ENCODE peak calls at places on chromosome 22, in six cellular contexts. One of them, this sample, is unnamed. For H3K27me3, the result is how much of the 10 kb centered on the place peaks cover.

GRCh38 chr22:22692707-22693530 is 48.5 kb downstream of the GGTLC2 start:
- DNase-seq in ascending aorta: peak
- DNase-seq in vagina: no peak
- DNase-seq in AG04450: no peak
- DNase-seq in spleen: peak
- DNase-seq in right lobe of liver: peak
- DNase-seq in this sample: peak

GRCh38 chr22:27850000-27850465 is 48.5 kb upstream of the MN1 start:
- DNase-seq in ascending aorta: no peak
- DNase-seq in vagina: peak
- DNase-seq in AG04450: no peak
- DNase-seq in spleen: no peak
- DNase-seq in right lobe of liver: peak
- DNase-seq in this sample: no peak

GRCh38 chr22:20243545-20244249 is 24.4 kb downstream of the RTN4R start:
- DNase-seq in ascending aorta: peak
- DNase-seq in vagina: no peak
- DNase-seq in AG04450: peak
- DNase-seq in spleen: peak
- DNase-seq in right lobe of liver: peak
- DNase-seq in this sample: peak

GRCh38 chr22:43782448-43782847 is 29.7 kb downstream of the EFCAB6 start:
- DNase-seq in ascending aorta: no peak
- DNase-seq in vagina: no peak
- DNase-seq in AG04450: no peak
- DNase-seq in spleen: no peak
- DNase-seq in right lobe of liver: no peak
- DNase-seq in this sample: no peak

GRCh38 chr22:49992921-49993648 is 19.5 kb downstream of the IL17REL start:
- DNase-seq in ascending aorta: peak
- DNase-seq in vagina: peak
- DNase-seq in AG04450: no peak
- DNase-seq in spleen: peak
- DNase-seq in right lobe of liver: peak
- DNase-seq in this sample: no peak

GRCh38 chr22:45268167-45268957 is 16.4 kb upstream of the UPK3A start:
- DNase-seq in ascending aorta: no peak
- DNase-seq in vagina: no peak
- DNase-seq in AG04450: no peak
- DNase-seq in spleen: peak
- DNase-seq in right lobe of liver: peak
- DNase-seq in this sample: no peak

GRCh38 chr22:47835726-47836125 is 1073.3 kb downstream of the TBC1D22A start:
- DNase-seq in ascending aorta: no peak
- DNase-seq in vagina: no peak
- DNase-seq in AG04450: no peak
- DNase-seq in spleen: no peak
- DNase-seq in right lobe of liver: no peak
- DNase-seq in this sample: peak

GRCh38 chr22:27612075-27612474 is 189.5 kb downstream of the MN1 start:
- DNase-seq in ascending aorta: no peak
- DNase-seq in vagina: no peak
- DNase-seq in AG04450: no peak
- DNase-seq in spleen: peak
- DNase-seq in right lobe of liver: no peak
- DNase-seq in this sample: no peak

GRCh38 chr22:24592846-24593809 is at the start of gene LRRC75B:
- DNase-seq in ascending aorta: peak
- DNase-seq in vagina: no peak
- DNase-seq in AG04450: peak
- DNase-seq in spleen: peak
- DNase-seq in right lobe of liver: peak
- DNase-seq in this sample: peak

GRCh38 chr22:46066691-46067090 is 83.6 kb upstream of the PPARA start:
- DNase-seq in ascending aorta: peak
- DNase-seq in vagina: no peak
- DNase-seq in AG04450: no peak
- DNase-seq in spleen: peak
- DNase-seq in right lobe of liver: peak
- DNase-seq in this sample: no peak

GRCh38 chr22:25763239-25763777 is 21.3 kb downstream of the MYO18B start:
- DNase-seq in ascending aorta: no peak
- DNase-seq in vagina: no peak
- DNase-seq in AG04450: no peak
- DNase-seq in spleen: no peak
- DNase-seq in right lobe of liver: no peak
- DNase-seq in this sample: peak

GRCh38 chr22:28024422-28024888 is 105.4 kb upstream of the PITPNB start:
- DNase-seq in ascending aorta: peak
- DNase-seq in vagina: no peak
- DNase-seq in AG04450: no peak
- DNase-seq in spleen: peak
- DNase-seq in right lobe of liver: no peak
- DNase-seq in this sample: no peak

GRCh38 chr22:44452531-44453420 is 45.3 kb downstream of the RTL6 start:
- DNase-seq in ascending aorta: no peak
- DNase-seq in vagina: peak
- DNase-seq in AG04450: no peak
- DNase-seq in spleen: peak
- DNase-seq in right lobe of liver: no peak
- DNase-seq in this sample: no peak

GRCh38 chr22:49979587-49980264 is 19.2 kb downstream of the PIM3 start:
- DNase-seq in ascending aorta: no peak
- DNase-seq in vagina: no peak
- DNase-seq in AG04450: no peak
- DNase-seq in spleen: no peak
- DNase-seq in right lobe of liver: peak
- DNase-seq in this sample: no peak

GRCh38 chr22:43500792-43501785 is 89.3 kb downstream of the MPPED1 start:
- DNase-seq in ascending aorta: no peak
- DNase-seq in vagina: no peak
- DNase-seq in AG04450: no peak
- DNase-seq in spleen: no peak
- DNase-seq in right lobe of liver: no peak
- DNase-seq in this sample: no peak

GRCh38 chr22:50444663-50445062 is 30.2 kb downstream of the SBF1 start:
- DNase-seq in ascending aorta: no peak
- DNase-seq in vagina: no peak
- DNase-seq in AG04450: peak
- DNase-seq in spleen: no peak
- DNase-seq in right lobe of liver: no peak
- DNase-seq in this sample: peak

GRCh38 chr22:44450503-44450902 is 47.5 kb downstream of the RTL6 start:
- DNase-seq in ascending aorta: no peak
- DNase-seq in vagina: no peak
- DNase-seq in AG04450: no peak
- DNase-seq in spleen: peak
- DNase-seq in right lobe of liver: no peak
- DNase-seq in this sample: no peak

GRCh38 chr22:23251445-23252093 is 71.3 kb downstream of the BCR start:
- DNase-seq in ascending aorta: no peak
- DNase-seq in vagina: no peak
- DNase-seq in AG04450: no peak
- DNase-seq in spleen: no peak
- DNase-seq in right lobe of liver: peak
- DNase-seq in this sample: peak

GRCh38 chr22:21686193-21686608 is 20.4 kb downstream of the PPIL2 start:
- DNase-seq in ascending aorta: no peak
- DNase-seq in vagina: no peak
- DNase-seq in AG04450: no peak
- DNase-seq in spleen: no peak
- DNase-seq in right lobe of liver: no peak
- DNase-seq in this sample: no peak

GRCh38 chr22:46171940-46172339 is 21.6 kb downstream of the PPARA start:
- DNase-seq in ascending aorta: peak
- DNase-seq in vagina: no peak
- DNase-seq in AG04450: no peak
- DNase-seq in spleen: no peak
- DNase-seq in right lobe of liver: no peak
- DNase-seq in this sample: peak

GRCh38 chr22:28769394-28770085 is 3.0 kb upstream of the CCDC117 start:
- DNase-seq in ascending aorta: no peak
- DNase-seq in vagina: no peak
- DNase-seq in AG04450: no peak
- DNase-seq in spleen: peak
- DNase-seq in right lobe of liver: no peak
- DNase-seq in this sample: no peak

GRCh38 chr22:20437253-20438065 is at the start of gene SCARF2:
- DNase-seq in ascending aorta: peak
- DNase-seq in vagina: no peak
- DNase-seq in AG04450: no peak
- DNase-seq in spleen: peak
- DNase-seq in right lobe of liver: no peak
- DNase-seq in this sample: no peak

GRCh38 chr22:47807506-47807905 is 1045.1 kb downstream of the TBC1D22A start:
- DNase-seq in ascending aorta: no peak
- DNase-seq in vagina: peak
- DNase-seq in AG04450: no peak
- DNase-seq in spleen: no peak
- DNase-seq in right lobe of liver: no peak
- DNase-seq in this sample: no peak

DNA sequence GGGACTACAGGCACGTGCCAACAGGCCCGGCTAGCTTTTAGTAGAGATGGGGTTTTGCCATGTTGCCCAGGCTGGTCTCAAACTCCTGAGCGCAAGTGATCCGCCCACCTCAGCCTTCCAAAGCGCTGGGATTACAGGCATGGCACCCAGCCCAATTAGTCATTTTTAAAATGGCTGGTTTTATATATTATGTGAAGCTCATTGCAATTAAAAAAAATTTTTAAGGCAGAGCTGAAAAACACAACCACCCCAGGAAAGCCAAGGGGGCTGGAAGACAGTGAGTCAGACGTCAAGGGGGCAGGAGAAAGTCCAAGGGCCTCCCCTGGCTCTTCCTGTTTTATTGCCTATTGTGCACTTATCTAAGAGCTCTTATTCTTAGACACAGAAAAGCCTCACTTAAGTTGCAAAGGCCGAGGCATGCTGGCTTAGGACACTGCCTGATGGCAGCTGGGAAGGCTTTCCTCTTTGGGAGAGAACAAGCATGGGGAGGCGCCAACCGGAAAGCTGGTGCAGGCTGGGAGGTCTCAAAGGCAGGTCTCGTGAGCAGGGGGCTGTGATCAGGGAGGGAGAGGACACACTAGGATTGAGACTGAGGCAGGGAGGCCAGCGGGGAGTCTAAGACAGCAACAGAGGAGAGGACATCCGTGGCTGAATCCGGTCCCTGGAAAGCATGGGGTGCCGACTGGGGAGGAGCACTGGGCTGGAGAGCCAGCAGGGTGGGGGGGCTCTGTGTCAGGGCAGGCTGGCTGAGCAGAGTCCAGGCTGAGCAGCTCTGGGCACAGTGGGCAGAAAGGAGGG is 11.1 kb upstream of the OSM start:
- DNase-seq in ascending aorta: no peak
- DNase-seq in vagina: no peak
- DNase-seq in AG04450: no peak
- DNase-seq in spleen: no peak
- DNase-seq in right lobe of liver: no peak
- DNase-seq in this sample: peak
- H3K27ac ChIP-seq in ascending aorta: peak
- H3K27ac ChIP-seq in vagina: peak
- H3K27ac ChIP-seq in AG04450: peak
- H3K27ac ChIP-seq in spleen: peak
- H3K27ac ChIP-seq in right lobe of liver: no peak
- H3K27ac ChIP-seq in this sample: no peak

GRCh38 chr22:30219049-30219448 is 27.5 kb downstream of the LIF start:
- DNase-seq in ascending aorta: no peak
- DNase-seq in vagina: no peak
- DNase-seq in AG04450: no peak
- DNase-seq in spleen: no peak
- DNase-seq in right lobe of liver: no peak
- DNase-seq in this sample: no peak
- TF ChIP-seq CTCF in ascending aorta: no peak
- TF ChIP-seq CTCF in vagina: no peak
- TF ChIP-seq CTCF in AG04450: peak
- TF ChIP-seq CTCF in spleen: no peak
- TF ChIP-seq CTCF in right lobe of liver: no peak
- TF ChIP-seq CTCF in this sample: peak

DNA sequence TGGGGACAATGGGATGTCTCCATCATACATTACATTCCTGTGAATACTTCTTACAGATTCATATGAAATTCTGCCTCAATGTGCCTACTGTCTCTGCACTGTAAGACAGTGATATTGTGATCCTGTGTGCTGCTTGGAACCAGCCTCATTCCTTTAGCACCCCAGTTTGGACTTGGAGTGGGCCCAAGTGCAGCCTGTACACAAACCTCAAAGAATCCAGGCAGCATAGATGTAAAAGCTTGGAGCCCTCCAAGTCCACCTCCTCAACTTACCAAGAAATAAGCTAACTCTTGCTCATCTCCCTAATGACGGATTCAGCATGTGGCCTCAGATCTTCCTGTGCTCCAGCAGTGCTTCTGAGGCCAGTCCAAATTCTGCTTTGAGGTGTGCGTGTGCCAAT is 24.4 kb downstream of the GRAP2 start:
- DNase-seq in ascending aorta: no peak
- DNase-seq in vagina: no peak
- DNase-seq in AG04450: no peak
- DNase-seq in spleen: no peak
- DNase-seq in right lobe of liver: no peak
- DNase-seq in this sample: no peak
- H3K27me3 ChIP-seq in ascending aorta: under half
- H3K27me3 ChIP-seq in vagina: under half
- H3K27me3 ChIP-seq in AG04450: under half
- H3K27me3 ChIP-seq in spleen: under half
- H3K27me3 ChIP-seq in right lobe of liver: under half
- H3K27me3 ChIP-seq in this sample: under half

GRCh38 chr22:36377022-36377631 is 10.6 kb downstream of the MYH9 start:
- DNase-seq in ascending aorta: no peak
- DNase-seq in vagina: no peak
- DNase-seq in AG04450: no peak
- DNase-seq in spleen: no peak
- DNase-seq in right lobe of liver: no peak
- DNase-seq in this sample: no peak

GRCh38 chr22:36374603-36375024 is 13.2 kb downstream of the MYH9 start:
- DNase-seq in ascending aorta: peak
- DNase-seq in vagina: no peak
- DNase-seq in AG04450: no peak
- DNase-seq in spleen: no peak
- DNase-seq in right lobe of liver: no peak
- DNase-seq in this sample: peak

GRCh38 chr22:36378080-36378788 is 9.5 kb downstream of the MYH9 start:
- DNase-seq in ascending aorta: no peak
- DNase-seq in vagina: no peak
- DNase-seq in AG04450: no peak
- DNase-seq in spleen: no peak
- DNase-seq in right lobe of liver: no peak
- DNase-seq in this sample: no peak

GRCh38 chr22:36375071-36375980 is 12.4 kb downstream of the MYH9 start:
- DNase-seq in ascending aorta: no peak
- DNase-seq in vagina: no peak
- DNase-seq in AG04450: no peak
- DNase-seq in spleen: no peak
- DNase-seq in right lobe of liver: no peak
- DNase-seq in this sample: no peak

DNA sequence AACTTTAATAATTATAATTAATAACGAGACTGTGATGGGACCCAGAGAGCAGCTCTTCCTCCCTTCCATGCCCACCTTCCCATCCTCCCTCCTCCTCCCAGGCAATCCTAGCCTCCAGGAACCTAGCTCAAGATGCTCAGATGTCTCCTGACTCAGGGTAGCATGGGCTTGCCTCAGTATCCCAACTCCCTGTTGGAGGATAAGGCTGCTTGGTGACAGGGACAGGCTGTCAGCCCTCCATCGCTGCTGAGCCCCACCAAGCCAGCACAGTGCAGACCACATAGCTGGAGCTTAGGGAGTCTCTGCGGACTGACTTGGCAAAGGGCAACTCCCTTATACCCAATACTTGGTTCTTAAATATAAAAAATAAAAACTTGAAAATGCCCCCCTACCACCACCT is 11.5 kb downstream of the MYH9 start:
- DNase-seq in ascending aorta: no peak
- DNase-seq in vagina: no peak
- DNase-seq in AG04450: no peak
- DNase-seq in spleen: no peak
- DNase-seq in right lobe of liver: no peak
- DNase-seq in this sample: peak
- H3K27ac ChIP-seq in ascending aorta: peak
- H3K27ac ChIP-seq in vagina: peak
- H3K27ac ChIP-seq in AG04450: peak
- H3K27ac ChIP-seq in spleen: peak
- H3K27ac ChIP-seq in right lobe of liver: peak
- H3K27ac ChIP-seq in this sample: no peak